ENCODE peak calls at places on chromosomes 1 and 21, in seven cellular contexts. N, V, W, Y, R, S and A are unnamed samples.

GRCh38 chr1:204647114-204647804 is 38.3 kb downstream of the LRRN2 start:
- DNase-seq in W (peak), S (no peak), V (peak), N (peak), Y (peak), R (no peak), A (no peak)

GRCh38 chr1:20290624-20291597 is at the start of gene VWA5B1:
- DNase-seq in S (no peak), W (no peak), N (no peak), V (no peak), Y (peak), R (no peak), A (no peak)

GRCh38 chr1:235486321-235486720 is 17.9 kb downstream of the B3GALNT2 start:
- DNase-seq in S (no peak), W (no peak), V (no peak), N (no peak), R (no peak), Y (peak), A (no peak)

GRCh38 chr21:25457411-25457810 is 149.9 kb downstream of the MRPL39 start:
- DNase-seq in V (peak), S (no peak), N (peak), R (no peak), Y (peak), W (peak), A (no peak)

GRCh38 chr21:34939673-34940321 is 109.3 kb downstream of the RUNX1 start:
- DNase-seq in S (no peak), N (no peak), W (no peak), R (no peak), V (no peak), Y (peak), A (no peak)

GRCh38 chr1:230333590-230334446 is 92.3 kb downstream of the PGBD5 start:
- DNase-seq in R (no peak), Y (no peak), W (no peak), N (no peak), S (no peak), V (no peak), A (no peak)

GRCh38 chr1:60904079-60904852 is 178.1 kb upstream of the NFIA start:
- DNase-seq in W (no peak), V (no peak), S (no peak), N (peak), R (no peak), Y (no peak), A (no peak)

GRCh38 chr1:231460614-231461013 is 38.5 kb upstream of the EGLN1 start:
- DNase-seq in Y (peak), N (no peak), R (no peak), V (peak), W (peak), S (no peak), A (no peak)

GRCh38 chr1:56898005-56898373 is 43.4 kb downstream of the C8A start:
- DNase-seq in N (peak), Y (no peak), W (no peak), R (no peak), V (no peak), S (no peak), A (no peak)

GRCh38 chr1:113615425-113615824 is 143.9 kb downstream of the PHTF1 start:
- DNase-seq in W (no peak), N (peak), V (peak), Y (no peak), R (no peak), S (no peak), A (no peak)

GRCh38 chr1:214402583-214403216 is 121.7 kb downstream of the SMYD2 start:
- DNase-seq in V (no peak), Y (no peak), N (peak), W (no peak), S (no peak), R (no peak), A (no peak)

GRCh38 chr1:218751208-218751948 is 406.2 kb downstream of the TGFB2 start:
- DNase-seq in V (no peak), R (no peak), W (no peak), N (no peak), Y (no peak), S (no peak), A (no peak)

GRCh38 chr1:198128528-198128927 is 28.3 kb upstream of the NEK7 start:
- DNase-seq in W (no peak), R (no peak), Y (no peak), S (no peak), N (no peak), V (no peak), A (no peak)

GRCh38 chr1:70420320-70420719 is 9.3 kb downstream of the CTH start:
- DNase-seq in S (no peak), W (no peak), V (no peak), Y (no peak), N (no peak), R (no peak), A (no peak)

GRCh38 chr1:177505905-177506590 is 335.3 kb downstream of the BRINP2 start:
- DNase-seq in W (no peak), R (no peak), V (no peak), S (no peak), Y (no peak), N (peak), A (no peak)

GRCh38 chr1:23664837-23665795 is 26.5 kb upstream of the RPL11 start:
- DNase-seq in R (no peak), W (peak), Y (peak), V (no peak), S (no peak), N (peak), A (no peak)

GRCh38 chr1:155913969-155914757 is 3.0 kb upstream of the RIT1 start:
- DNase-seq in W (no peak), V (no peak), Y (peak), S (no peak), R (no peak), N (no peak), A (no peak)

GRCh38 chr1:113742515-113742914 is 16.8 kb downstream of the PHTF1 start:
- DNase-seq in V (no peak), N (no peak), R (no peak), Y (peak), W (peak), S (no peak), A (no peak)

GRCh38 chr1:213017447-213018273 is 2.0 kb upstream of the ANGEL2 start:
- DNase-seq in S (no peak), R (no peak), N (no peak), V (no peak), Y (peak), W (no peak), A (no peak)

GRCh38 chr1:162298266-162298665 is 78.4 kb downstream of the SPATA46 start:
- DNase-seq in R (no peak), Y (no peak), W (no peak), N (no peak), S (no peak), V (no peak), A (no peak)
- TF ChIP-seq CTCF in R (no peak), Y (no peak), W (no peak), N (no peak), S (no peak), V (no peak), A (no peak)

DNA sequence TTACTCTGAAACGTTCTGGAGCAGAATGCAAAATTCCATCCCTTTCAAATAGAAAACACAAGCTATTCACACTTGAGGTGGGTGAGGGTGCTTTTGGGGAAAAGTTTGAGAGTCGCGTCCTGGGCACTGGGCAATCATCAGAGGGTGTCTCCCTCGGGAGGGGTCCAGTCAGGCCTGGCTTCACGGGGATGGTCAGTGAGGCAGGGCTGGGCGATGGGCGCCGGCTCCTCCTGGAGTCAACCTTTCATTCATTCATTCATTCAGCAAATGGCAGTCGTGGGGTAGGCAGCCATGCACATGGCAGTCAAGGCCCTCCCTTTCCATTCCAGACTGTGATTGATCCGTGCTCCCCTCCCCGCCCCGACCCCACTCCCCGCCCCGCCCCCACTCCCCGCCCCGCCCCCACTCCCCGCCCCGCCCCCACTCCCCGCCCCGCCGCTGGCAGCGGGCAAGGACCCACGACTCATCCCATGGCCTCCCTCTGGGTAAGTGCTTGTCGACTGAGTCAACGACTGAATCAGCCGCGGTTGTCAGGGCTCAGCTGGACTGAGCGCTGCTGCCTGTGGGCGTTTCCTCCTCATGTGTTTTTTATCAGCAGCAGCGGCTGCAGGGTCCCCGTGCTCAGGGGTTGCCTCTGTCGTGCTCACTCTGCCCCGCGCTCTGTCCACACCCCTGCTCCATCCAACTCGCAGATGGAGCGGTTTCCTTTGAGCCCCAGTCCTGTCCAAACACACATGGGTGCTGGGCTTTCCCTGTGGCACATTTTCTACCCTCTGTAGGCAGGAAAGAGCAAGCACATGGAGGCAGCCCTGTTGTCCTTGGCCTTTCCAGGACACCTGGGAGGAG is 12.5 kb upstream of the SPSB1 start:
- DNase-seq in N (peak), R (no peak), Y (peak), S (peak), V (peak), W (peak), A (no peak)
- H3K4me3 ChIP-seq in N (no peak), R (peak), Y (no peak), S (no peak), V (no peak), W (no peak), A (no peak)

GRCh38 chr1:224182057-224182865 is 779 bp upstream of the DEGS1 start:
- DNase-seq in Y (no peak), V (no peak), R (no peak), N (peak), W (peak), S (no peak), A (no peak)

GRCh38 chr1:224181453-224181810 is 1.6 kb upstream of the DEGS1 start:
- DNase-seq in N (no peak), Y (no peak), W (no peak), R (no peak), S (no peak), V (no peak), A (no peak)

GRCh38 chr1:224182866-224183590 is at the start of gene DEGS1:
- DNase-seq in N (peak), Y (peak), S (peak), R (no peak), W (peak), V (no peak), A (peak)

GRCh38 chr1:224178894-224179293 is 4.1 kb upstream of the DEGS1 start:
- DNase-seq in W (no peak), Y (no peak), R (no peak), N (no peak), S (no peak), V (no peak), A (no peak)

GRCh38 chr1:224180783-224181452 is 2.1 kb upstream of the DEGS1 start:
- DNase-seq in Y (no peak), R (no peak), S (no peak), W (no peak), V (no peak), N (no peak), A (no peak)
- TF ChIP-seq CTCF in Y (no peak), R (no peak), S (no peak), W (no peak), V (no peak), N (no peak), A (no peak)

DNA sequence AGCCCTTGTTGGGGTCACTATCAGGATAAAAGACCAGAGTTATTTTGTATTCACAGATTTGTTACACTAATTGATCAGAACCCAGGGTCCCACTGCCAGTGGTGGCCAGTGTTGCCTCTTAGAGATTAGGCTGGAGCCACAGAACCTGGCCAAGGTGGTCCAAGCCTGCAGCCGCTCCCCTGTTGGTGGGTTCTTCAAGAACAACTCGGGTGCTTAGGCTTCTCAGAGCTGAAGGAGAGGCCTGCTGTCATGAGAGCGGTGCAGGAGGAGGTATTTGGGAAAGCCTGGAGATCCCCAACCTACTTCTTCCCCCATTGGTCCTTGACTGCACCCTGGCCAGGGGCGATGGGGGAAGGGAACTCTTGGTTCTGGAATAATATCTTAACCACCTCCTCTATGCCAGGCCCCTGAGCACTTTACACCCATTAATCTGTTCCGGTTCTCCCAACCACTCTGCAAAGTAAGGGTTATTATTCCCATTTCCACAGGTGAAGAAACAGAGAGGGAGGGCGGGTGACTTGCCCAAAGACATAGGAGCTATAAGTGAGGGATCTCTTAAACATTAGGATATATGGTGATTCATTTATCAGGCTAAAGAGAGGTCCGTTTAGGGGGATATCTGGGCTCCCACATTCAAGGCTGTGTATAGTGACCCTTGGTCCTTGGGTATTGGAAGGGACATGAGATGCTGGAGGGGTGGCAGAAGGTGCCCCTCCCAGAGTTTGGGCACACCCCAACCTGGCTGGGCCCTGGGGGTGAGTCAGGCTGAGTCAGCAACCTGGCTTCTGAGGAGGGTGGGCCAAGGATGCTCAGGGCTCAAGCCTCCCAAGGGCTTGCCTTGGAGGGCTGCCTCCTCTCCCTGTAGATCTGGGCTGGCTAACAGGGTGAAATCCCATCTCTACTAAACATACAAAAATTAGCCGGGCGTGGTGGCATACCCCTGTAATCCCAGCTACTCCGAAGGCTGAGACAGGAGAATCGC is 5.1 kb downstream of the TRNP1 start:
- DNase-seq in W (no peak), R (no peak), S (no peak), V (no peak), Y (no peak), N (peak), A (no peak)
- H3K4me3 ChIP-seq in W (no peak), R (peak), S (no peak), V (no peak), Y (no peak), N (no peak), A (no peak)

GRCh38 chr1:170669036-170669435 is 5.1 kb downstream of the PRRX1 start:
- DNase-seq in Y (no peak), R (no peak), N (no peak), V (no peak), S (no peak), W (no peak), A (no peak)
- TF ChIP-seq CTCF in Y (no peak), R (no peak), N (no peak), V (no peak), S (no peak), W (no peak), A (no peak)